ENCODE peak calls at places on chromosomes 2 and 18, in five cellular contexts. L is activated naive CD4-positive, alpha-beta T cell treated with anti-CD3 and anti-CD28 coated beads for 36 hours; E is EL; Y is EH; O is RWPE2. D is an unnamed sample.

GRCh38 chr2:240994161-240994896 is 4.1 kb upstream of the SNED1 start:
- DNase-seq in L (no peak), E (no peak), Y (no peak), O (peak), D (no peak)

GRCh38 chr2:233832869-233833812 is 21.2 kb downstream of the HJURP start:
- DNase-seq in L (no peak), E (peak), Y (peak), O (peak), D (no peak)

GRCh38 chr2:240651185-240651584 is 25.9 kb downstream of the GPR35 start:
- DNase-seq in L (no peak), E (no peak), Y (no peak), O (no peak), D (no peak)

GRCh38 chr2:95359035-95359434 is 43.5 kb upstream of the FAHD2A start:
- DNase-seq in L (no peak), E (peak), Y (peak), O (no peak), D (peak)

GRCh38 chr18:59621027-59621426 is 76.2 kb downstream of the CCBE1 start:
- DNase-seq in L (peak), E (peak), Y (peak), O (no peak), D (no peak)

GRCh38 chr18:49041677-49042570 is 91.2 kb upstream of the SMAD7 start:
- DNase-seq in L (peak), E (peak), Y (peak), O (no peak), D (no peak)

GRCh38 chr2:8836979-8837794 is at the start of gene KIDINS220:
- DNase-seq in L (peak), E (peak), Y (peak), O (peak), D (peak)

GRCh38 chr2:104939570-104940235 is 85.8 kb downstream of the POU3F3 start:
- DNase-seq in L (no peak), E (no peak), Y (no peak), O (no peak), D (no peak)

GRCh38 chr2:242075163-242075562 is 205.6 kb downstream of the RTP5 start:
- DNase-seq in L (no peak), E (peak), Y (peak), O (no peak), D (no peak)

GRCh38 chr2:203819434-203820133 is 48.0 kb upstream of the CTLA4 start:
- DNase-seq in L (no peak), E (no peak), Y (no peak), O (no peak), D (no peak)

GRCh38 chr2:71843391-71843850 is 304.2 kb downstream of the CYP26B1 start:
- DNase-seq in L (no peak), E (peak), Y (peak), O (no peak), D (peak)

GRCh38 chr2:232576995-232577394 is 26.5 kb downstream of the EIF4E2 start:
- DNase-seq in L (no peak), E (peak), Y (peak), O (no peak), D (no peak)

GRCh38 chr2:130920417-130921030 is 83.8 kb downstream of the ARHGEF4 start:
- DNase-seq in L (peak), E (peak), Y (peak), O (no peak), D (peak)

GRCh38 chr18:35174093-35174731 is 66.6 kb upstream of the ZNF397 start:
- DNase-seq in L (peak), E (no peak), Y (no peak), O (no peak), D (no peak)

GRCh38 chr2:109692013-109692738 is 78.0 kb downstream of the SOWAHC start:
- DNase-seq in L (no peak), E (no peak), Y (no peak), O (no peak), D (no peak)

GRCh38 chr2:102037681-102038080 is 45.9 kb downstream of the IL1R2 start:
- DNase-seq in L (no peak), E (peak), Y (peak), O (no peak), D (peak)

GRCh38 chr2:108444941-108445840 is 3.8 kb upstream of the GCC2 start:
- DNase-seq in L (no peak), E (peak), Y (no peak), O (no peak), D (no peak)

D was measured in stromal cell of bone marrow.